ENCODE peak calls at places on chromosomes 16 and 17, in ten cellular contexts. S is stimulated activated CD4-positive, alpha-beta T cell treated with anti-CD3 and anti-CD28 coated beads, Interleukin-2, amount 100 ng/mL, for 24 hours; W is stimulated activated naive CD8-positive, alpha-beta T cell treated with anti-CD3 and anti-CD28 coated beads, Interleukin-15, Interleukin-2, amounts not matched to agents 100 U/mL and 50 U/mL, for 24 hours; V is germinal center; P is NCI-H460; E is stomach; O is lung; B is myocyte; H is iPS DF 19.7; U is activated effector memory CD4-positive, alpha-beta T cell treated with Interleukin-2 at 50 U/mL for 16 hours. T is an unnamed sample.

GRCh38 chr17:47413872-47414271 is 90.1 kb downstream of the EFCAB13 start:
- DNase-seq in S (no peak), W (no peak), V (no peak), P (no peak), E (no peak), O (no peak), B (peak), H (no peak), U (no peak), T (no peak)

GRCh38 chr17:67058036-67058435 is 13.7 kb downstream of the CACNG1 start:
- DNase-seq in S (no peak), W (no peak), V (no peak), P (no peak), E (no peak), O (peak), B (no peak), H (no peak), U (no peak), T (no peak)

GRCh38 chr17:64278614-64279013 is 15.6 kb upstream of the TEX2 start:
- DNase-seq in S (no peak), W (no peak), V (no peak), P (no peak), E (no peak), O (no peak), B (peak), H (no peak), U (no peak), T (peak)

GRCh38 chr17:77836557-77837041 is 121.9 kb upstream of the TNRC6C start:
- DNase-seq in S (peak), W (peak), V (no peak), P (peak), E (no peak), O (no peak), B (no peak), H (no peak), U (no peak), T (no peak)

GRCh38 chr17:63040816-63041215 is 74.8 kb downstream of the TANC2 start:
- DNase-seq in S (no peak), W (no peak), V (no peak), P (no peak), E (no peak), O (no peak), B (no peak), H (no peak), U (no peak), T (no peak)

GRCh38 chr17:41367426-41368075 is 2.1 kb downstream of the KRT33B start:
- DNase-seq in S (no peak), W (no peak), V (no peak), P (no peak), E (no peak), O (no peak), B (peak), H (no peak), U (no peak), T (peak)

GRCh38 chr17:38894276-38894675 is 24.4 kb downstream of the LASP1 start:
- DNase-seq in S (no peak), W (no peak), V (no peak), P (no peak), E (no peak), O (no peak), B (no peak), H (no peak), U (no peak), T (no peak)

GRCh38 chr16:56669005-56669839 is at the start of gene MT1H:
- DNase-seq in S (no peak), W (no peak), V (no peak), P (no peak), E (peak), O (no peak), B (no peak), H (no peak), U (no peak), T (peak)

GRCh38 chr16:66337434-66338188 is 28.9 kb upstream of the CDH5 start:
- DNase-seq in S (no peak), W (no peak), V (no peak), P (no peak), E (no peak), O (no peak), B (no peak), H (no peak), U (no peak), T (no peak)

GRCh38 chr17:17690156-17690737 is 9.0 kb downstream of the RAI1 start:
- DNase-seq in S (no peak), W (no peak), V (no peak), P (no peak), E (peak), O (no peak), B (no peak), H (no peak), U (no peak), T (no peak)